ENCODE peak calls at places on chromosomes 11 and 22, in ten cellular contexts. F is fibroblast of the aortic adventitia; Q is CD8-positive, alpha-beta T cell; C is CD4-positive, alpha-beta memory T cell; O is cardiac fibroblast; G is CD8-positive, alpha-beta memory T cell; I is mucosa of descending colon; M is pancreas; S is HAP-1; D is H1. N is an unnamed sample.

GRCh38 chr11:115148101-115148500 is 356.1 kb downstream of the CADM1 start:
- DNase-seq in G (no peak), M (no peak), Q (no peak), F (no peak), I (no peak), O (no peak), C (no peak), D (no peak), S (no peak), N (no peak)

GRCh38 chr11:71451596-71452353 is 1.2 kb upstream of the NADSYN1 start:
- DNase-seq in I (peak), Q (no peak), O (no peak), C (no peak), M (peak), G (no peak), F (no peak), D (peak), S (peak), N (no peak)

GRCh38 chr11:134343646-134344045 is 11.9 kb downstream of the GLB1L2 start:
- DNase-seq in G (no peak), I (no peak), F (no peak), O (no peak), C (no peak), M (no peak), S (no peak), D (no peak), Q (no peak), N (no peak)

GRCh38 chr11:70637949-70638598 is 239.7 kb downstream of the CTTN start:
- DNase-seq in O (no peak), S (no peak), I (no peak), M (no peak), D (no peak), C (no peak), Q (no peak), G (no peak), F (no peak), N (no peak)

GRCh38 chr22:46269564-46269963 is 1.8 kb downstream of the TTC38 start:
- DNase-seq in S (no peak), C (no peak), I (no peak), D (no peak), Q (no peak), M (no peak), G (no peak), O (no peak), F (no peak), N (no peak)

GRCh38 chr11:47672283-47672730 is 29.9 kb upstream of the MTCH2 start:
- DNase-seq in M (no peak), S (no peak), Q (no peak), O (no peak), I (no peak), C (no peak), F (peak), D (no peak), G (no peak), N (no peak)

GRCh38 chr11:61144511-61145179 is 16.6 kb downstream of the VPS37C start:
- DNase-seq in S (no peak), F (no peak), O (no peak), I (no peak), M (peak), G (no peak), Q (no peak), D (no peak), C (no peak), N (no peak)

GRCh38 chr11:101323997-101324396 is 194.4 kb upstream of the PGR start:
- DNase-seq in C (no peak), Q (no peak), S (no peak), O (peak), D (no peak), G (no peak), I (peak), M (no peak), F (no peak), N (no peak)

GRCh38 chr11:9565822-9566560 is 7.5 kb upstream of the WEE1 start:
- DNase-seq in D (peak), I (peak), F (peak), O (peak), S (peak), C (peak), Q (peak), G (no peak), M (no peak), N (no peak)

GRCh38 chr11:119263352-119263940 is 53.5 kb downstream of the MCAM start:
- DNase-seq in C (peak), I (no peak), Q (no peak), D (no peak), O (peak), S (no peak), M (no peak), G (peak), F (no peak), N (no peak)

GRCh38 chr11:3659595-3660515 is 11.3 kb downstream of the CHRNA10 start:
- DNase-seq in S (no peak), Q (no peak), M (peak), F (no peak), I (no peak), D (no peak), G (no peak), O (no peak), C (no peak), N (no peak)

GRCh38 chr11:845872-846271 is 3.2 kb downstream of the TSPAN4 start:
- DNase-seq in F (peak), D (no peak), O (peak), M (no peak), Q (no peak), G (no peak), S (no peak), I (no peak), C (no peak), N (no peak)

GRCh38 chr11:69437001-69437875 is 44.2 kb upstream of the LINC01488 start:
- DNase-seq in O (no peak), F (no peak), G (no peak), D (no peak), Q (no peak), I (no peak), S (peak), M (no peak), C (no peak), N (no peak)

GRCh38 chr22:46337870-46338269 is 2.4 kb downstream of the TRMU start:
- DNase-seq in I (no peak), G (no peak), D (no peak), C (no peak), O (no peak), Q (no peak), S (no peak), M (no peak), F (no peak), N (no peak)

GRCh38 chr11:12777208-12777874 is 103.1 kb downstream of the TEAD1 start:
- DNase-seq in G (no peak), S (no peak), D (no peak), M (no peak), O (peak), F (peak), I (no peak), Q (no peak), C (no peak), N (no peak)

GRCh38 chr11:12771875-12772274 is 97.7 kb downstream of the TEAD1 start:
- DNase-seq in Q (no peak), D (no peak), I (no peak), F (peak), M (no peak), G (no peak), C (no peak), O (peak), S (no peak), N (no peak)

GRCh38 chr22:46512683-46513082 is 24.7 kb downstream of the CELSR1 start:
- DNase-seq in S (no peak), G (no peak), C (no peak), O (no peak), I (no peak), Q (no peak), D (no peak), F (no peak), M (no peak), N (no peak)

GRCh38 chr11:113874096-113874919 is 1.1 kb downstream of the USP28 start:
- DNase-seq in G (peak), C (no peak), D (no peak), O (peak), M (no peak), F (peak), S (peak), I (no peak), Q (no peak), N (no peak)

GRCh38 chr11:19905280-19905853 is 192.7 kb downstream of the NAV2 start:
- DNase-seq in Q (no peak), O (peak), I (no peak), C (no peak), S (peak), G (no peak), D (no peak), M (no peak), F (peak), N (no peak)

GRCh38 chr22:38629108-38629507 is 27.1 kb downstream of the FAM227A start:
- DNase-seq in C (no peak), F (no peak), D (no peak), G (no peak), S (no peak), Q (no peak), M (no peak), O (no peak), I (no peak), N (no peak)

GRCh38 chr11:32325725-32326124 is 109.6 kb downstream of the WT1 start:
- DNase-seq in I (no peak), O (no peak), S (no peak), C (no peak), Q (no peak), G (no peak), F (no peak), D (no peak), M (no peak), N (no peak)

GRCh38 chr11:844693-845644 is 2.3 kb downstream of the TSPAN4 start:
- DNase-seq in F (peak), S (peak), Q (no peak), O (peak), C (no peak), G (peak), M (peak), D (peak), I (peak), N (peak)

GRCh38 chr11:32279672-32280071 is 155.7 kb downstream of the WT1 start:
- DNase-seq in I (no peak), S (no peak), Q (no peak), D (no peak), F (no peak), O (no peak), M (no peak), C (no peak), G (no peak), N (no peak)

GRCh38 chr11:133845413-133845812 is at the start of gene SPATA19:
- DNase-seq in F (no peak), O (no peak), M (no peak), I (no peak), S (no peak), Q (no peak), D (no peak), C (no peak), G (no peak), N (no peak)

GRCh38 chr11:124541204-124541603 is 2.2 kb downstream of the OR8B12 start:
- DNase-seq in O (no peak), F (no peak), S (no peak), I (no peak), Q (no peak), G (no peak), C (no peak), M (no peak), D (no peak), N (no peak)

GRCh38 chr11:65113361-65113756 is 1.7 kb downstream of the TM7SF2 start:
- DNase-seq in S (peak), O (no peak), M (no peak), I (no peak), F (no peak), C (no peak), Q (no peak), G (no peak), D (no peak), N (no peak)

GRCh38 chr22:31092161-31092560 is 11.0 kb downstream of the SMTN start:
- DNase-seq in I (no peak), Q (no peak), M (no peak), D (no peak), C (no peak), F (no peak), S (no peak), O (no peak), G (no peak), N (no peak)

GRCh38 chr11:69822676-69823494 is 3.7 kb upstream of the FGF3 start:
- DNase-seq in O (no peak), M (no peak), G (no peak), Q (no peak), D (no peak), C (no peak), I (no peak), F (no peak), S (no peak), N (no peak)

GRCh38 chr22:22085702-22086500 is 103.3 kb upstream of the TOP3B start:
- DNase-seq in Q (no peak), S (no peak), M (no peak), F (no peak), C (no peak), O (no peak), D (no peak), G (no peak), I (no peak), N (no peak)

GRCh38 chr22:24063361-24063760 is 52.3 kb downstream of the CABIN1 start:
- DNase-seq in F (no peak), M (no peak), I (no peak), D (no peak), Q (no peak), G (no peak), S (no peak), O (no peak), C (no peak), N (no peak)

GRCh38 chr22:24059793-24060192 is 48.7 kb downstream of the CABIN1 start:
- DNase-seq in S (no peak), M (no peak), C (no peak), Q (no peak), O (no peak), D (no peak), F (no peak), I (no peak), G (no peak), N (no peak)

GRCh38 chr22:24061124-24061684 is 50.1 kb downstream of the CABIN1 start:
- DNase-seq in I (no peak), Q (no peak), D (no peak), F (no peak), S (no peak), O (no peak), G (no peak), M (no peak), C (no peak), N (no peak)

GRCh38 chr22:24059121-24059520 is 48.0 kb downstream of the CABIN1 start:
- DNase-seq in O (peak), S (no peak), Q (no peak), G (no peak), M (no peak), C (no peak), I (no peak), D (no peak), F (peak), N (no peak)

GRCh38 chr22:24060375-24060788 is 49.3 kb downstream of the CABIN1 start:
- DNase-seq in F (peak), M (no peak), S (no peak), I (peak), O (peak), D (no peak), C (no peak), Q (no peak), G (peak), N (peak)
- H3K4me3 ChIP-seq in F (no peak), M (no peak), S (no peak), I (no peak), O (no peak), D (no peak), C (no peak), Q (no peak), G (no peak), N (no peak)

GRCh38 chr22:44330727-44331660 is 18.2 kb upstream of the SHISAL1 start:
- DNase-seq in M (peak), G (no peak), C (no peak), D (no peak), S (peak), O (no peak), Q (no peak), I (no peak), F (no peak), N (no peak)

GRCh38 chr22:44333847-44334635 is 21.3 kb upstream of the SHISAL1 start:
- DNase-seq in D (no peak), I (no peak), Q (no peak), M (no peak), S (no peak), G (no peak), F (no peak), C (no peak), O (no peak), N (no peak)

GRCh38 chr22:44330188-44330726 is 17.5 kb upstream of the SHISAL1 start:
- DNase-seq in Q (no peak), M (no peak), O (no peak), F (no peak), I (no peak), G (no peak), D (no peak), C (no peak), S (no peak), N (no peak)

GRCh38 chr22:44332946-44333345 is 20.2 kb upstream of the SHISAL1 start:
- DNase-seq in O (no peak), M (no peak), F (no peak), D (no peak), I (no peak), G (no peak), C (no peak), S (no peak), Q (no peak), N (no peak)

DNA sequence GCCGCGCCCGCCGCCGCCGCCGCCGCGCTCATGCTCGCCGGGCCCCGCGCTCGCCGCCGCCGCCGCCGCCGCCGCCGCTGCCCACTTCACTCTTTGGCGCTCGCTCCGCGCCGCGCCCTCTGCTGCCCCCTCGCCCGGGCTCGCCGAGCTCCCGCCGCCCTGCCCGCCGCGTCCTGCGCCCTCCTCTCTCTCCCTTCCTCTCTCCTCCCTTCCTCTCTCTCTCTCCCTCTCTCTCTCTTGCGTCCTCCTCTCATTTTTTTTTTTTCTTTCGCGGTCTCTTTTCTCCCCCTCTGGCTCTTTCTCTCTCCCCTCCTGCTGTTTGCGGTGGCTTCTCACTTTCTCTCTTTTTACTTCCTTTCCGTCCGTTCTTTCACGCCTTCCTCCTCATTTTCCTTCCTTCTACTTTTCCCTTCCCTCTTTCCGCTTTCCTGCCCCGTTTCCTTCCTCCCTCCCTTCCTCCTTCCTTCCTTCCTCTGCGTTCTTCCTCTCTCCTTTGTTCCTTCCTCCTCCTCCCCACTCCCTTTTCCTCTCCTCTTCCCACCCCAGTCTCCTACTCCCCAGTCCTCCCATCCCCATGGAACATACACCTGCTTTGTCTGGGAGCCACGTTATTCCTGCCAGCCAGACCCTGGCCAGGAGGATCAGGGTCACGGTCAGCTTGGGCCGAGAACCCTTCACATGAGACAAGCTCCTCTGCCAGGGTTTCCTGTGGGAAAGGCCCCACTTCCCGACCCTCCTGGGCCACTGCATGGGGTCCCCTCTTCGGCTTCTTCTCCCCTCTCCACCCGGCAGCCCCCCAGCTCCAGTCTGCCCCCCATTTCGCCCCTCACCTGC is 19.3 kb upstream of the SHISAL1 start:
- DNase-seq in C (no peak), D (no peak), S (peak), O (peak), M (peak), I (no peak), G (no peak), F (peak), Q (no peak), N (no peak)
- H3K4me3 ChIP-seq in C (no peak), D (peak), S (peak), O (peak), M (no peak), I (no peak), G (no peak), F (peak), Q (no peak), N (peak)

GRCh38 chr11:94968334-94968958 is 4.9 kb downstream of the CWC15 start:
- DNase-seq in C (no peak), S (no peak), D (no peak), G (no peak), O (peak), I (no peak), Q (no peak), M (no peak), F (peak), N (no peak)

GRCh38 chr11:94975599-94975998 is 2.1 kb downstream of the KDM4D start:
- DNase-seq in I (no peak), O (no peak), D (no peak), S (no peak), M (no peak), F (no peak), G (no peak), C (no peak), Q (no peak), N (no peak)

GRCh38 chr11:94973099-94973968 is at the start of the genes CWC15 and KDM4D:
- DNase-seq in O (peak), Q (peak), F (peak), C (peak), G (peak), M (peak), S (peak), D (peak), I (peak), N (peak)

GRCh38 chr11:94974178-94974577 is 669 bp downstream of the KDM4D start:
- DNase-seq in I (no peak), D (no peak), M (no peak), G (no peak), F (peak), C (no peak), S (no peak), O (no peak), Q (no peak), N (no peak)
- H3K4me3 ChIP-seq in I (no peak), D (peak), M (peak), G (peak), F (peak), C (peak), S (peak), O (peak), Q (peak), N (peak)

GRCh38 chr11:121235057-121235456 is 57.5 kb upstream of the SC5D start:
- DNase-seq in G (no peak), O (no peak), Q (no peak), D (no peak), C (no peak), I (no peak), F (no peak), S (no peak), M (no peak), N (no peak)

GRCh38 chr11:121236115-121237001 is 56.2 kb upstream of the SC5D start:
- DNase-seq in G (no peak), S (peak), M (no peak), I (no peak), F (peak), Q (no peak), C (no peak), D (no peak), O (peak), N (no peak)

GRCh38 chr11:121241300-121242176 is 51.0 kb upstream of the SC5D start:
- DNase-seq in O (no peak), G (no peak), I (no peak), M (no peak), F (no peak), S (no peak), C (no peak), D (no peak), Q (no peak), N (no peak)

GRCh38 chr11:121240650-121241299 is 51.8 kb upstream of the SC5D start:
- DNase-seq in C (no peak), I (no peak), G (no peak), D (no peak), O (peak), S (no peak), Q (no peak), F (peak), M (no peak), N (no peak)

GRCh38 chr11:121237686-121238658 is 54.6 kb upstream of the SC5D start:
- DNase-seq in M (no peak), G (no peak), Q (no peak), C (no peak), O (peak), D (no peak), I (no peak), S (no peak), F (peak), N (no peak)
- H3K4me3 ChIP-seq in M (no peak), G (no peak), Q (no peak), C (no peak), O (no peak), D (no peak), I (no peak), S (no peak), F (no peak), N (no peak)